ENCODE peak calls at places on chromosomes 7 and 10, in four cellular contexts. C is AG04450, B is Calu3, E is astrocyte. O is an unnamed sample.

GRCh38 chr10:86533328-86533727 is 11.7 kb upstream of the WAPL start:
- DNase-seq in C (no peak), B (no peak), E (no peak), O (no peak)

GRCh38 chr10:3323865-3324498 is 151.4 kb upstream of the PITRM1 start:
- DNase-seq in C (no peak), B (no peak), E (peak), O (peak)

GRCh38 chr10:24269476-24269875 is 60.5 kb downstream of the KIAA1217 start:
- DNase-seq in C (no peak), B (no peak), E (peak), O (no peak)

GRCh38 chr10:77208857-77209256 is 428.8 kb downstream of the KCNMA1 start:
- DNase-seq in C (no peak), B (no peak), E (no peak), O (no peak)

GRCh38 chr10:113525713-113526112 is 27.1 kb upstream of the HABP2 start:
- DNase-seq in C (no peak), B (no peak), E (no peak), O (no peak)

GRCh38 chr7:27160147-27160545 is 3.7 kb upstream of the HOXA7 start:
- DNase-seq in C (no peak), B (no peak), E (no peak), O (no peak)

GRCh38 chr10:79385804-79386531 is 38.7 kb downstream of the PPIF start:
- DNase-seq in C (no peak), B (no peak), E (no peak), O (no peak)

GRCh38 chr7:2709553-2710165 is 21.7 kb downstream of the AMZ1 start:
- DNase-seq in C (no peak), B (peak), E (no peak), O (peak)

GRCh38 chr10:63700935-63701263 is 179.7 kb downstream of the REEP3 start:
- DNase-seq in C (no peak), B (no peak), E (peak), O (peak)
- TF ChIP-seq CTCF in C (no peak), B (no peak), E (no peak), O (no peak)

GRCh38 chr7:128705891-128706333 is 33.2 kb upstream of the CALU start:
- DNase-seq in C (no peak), B (no peak), E (no peak), O (peak)

GRCh38 chr7:128708824-128709223 is 30.3 kb upstream of the CALU start:
- DNase-seq in C (no peak), B (no peak), E (no peak), O (no peak)

GRCh38 chr7:128707752-128708151 is 31.4 kb upstream of the CALU start:
- DNase-seq in C (no peak), B (no peak), E (no peak), O (no peak)

GRCh38 chr7:128710391-128710930 is 28.7 kb upstream of the CALU start:
- DNase-seq in C (no peak), B (no peak), E (no peak), O (peak)

GRCh38 chr7:128708235-128708634 is 30.9 kb upstream of the CALU start:
- DNase-seq in C (no peak), B (no peak), E (no peak), O (no peak)
- TF ChIP-seq CTCF in C (no peak), B (no peak), E (no peak), O (no peak)

GRCh38 chr7:77783111-77783510 is 15.1 kb downstream of the TMEM60 start:
- DNase-seq in C (no peak), B (no peak), E (peak), O (no peak)
- TF ChIP-seq CTCF in C (no peak), B (no peak), E (no peak), O (no peak)

GRCh38 chr10:119149723-119150122 is 15.8 kb downstream of the SFXN4 start:
- DNase-seq in C (no peak), B (no peak), E (no peak), O (no peak)
- TF ChIP-seq CTCF in C (peak), B (no peak), E (peak), O (no peak)

DNA sequence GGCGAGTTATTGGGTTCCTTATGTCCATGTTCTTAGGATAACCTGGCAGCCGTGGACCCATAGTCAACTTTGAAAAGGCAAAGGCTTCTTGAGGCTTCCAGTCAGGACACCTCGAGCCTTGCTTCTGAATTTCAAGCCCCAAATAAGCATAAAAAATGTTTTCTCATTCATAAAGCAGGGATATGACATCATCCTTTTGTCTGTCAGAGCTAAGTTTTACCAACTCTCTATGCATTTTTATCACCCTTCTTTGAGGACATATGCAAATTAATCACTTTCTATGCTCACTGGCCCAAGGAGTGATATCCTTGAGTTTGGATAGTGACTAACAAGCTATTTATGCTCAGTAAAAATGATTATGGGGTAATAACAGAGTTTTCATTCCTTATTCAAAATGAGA is 159.3 kb downstream of the ANLN start:
- DNase-seq in C (no peak), B (no peak), E (peak), O (no peak)
- TF ChIP-seq CTCF in C (no peak), B (no peak), E (no peak), O (no peak)

DNA sequence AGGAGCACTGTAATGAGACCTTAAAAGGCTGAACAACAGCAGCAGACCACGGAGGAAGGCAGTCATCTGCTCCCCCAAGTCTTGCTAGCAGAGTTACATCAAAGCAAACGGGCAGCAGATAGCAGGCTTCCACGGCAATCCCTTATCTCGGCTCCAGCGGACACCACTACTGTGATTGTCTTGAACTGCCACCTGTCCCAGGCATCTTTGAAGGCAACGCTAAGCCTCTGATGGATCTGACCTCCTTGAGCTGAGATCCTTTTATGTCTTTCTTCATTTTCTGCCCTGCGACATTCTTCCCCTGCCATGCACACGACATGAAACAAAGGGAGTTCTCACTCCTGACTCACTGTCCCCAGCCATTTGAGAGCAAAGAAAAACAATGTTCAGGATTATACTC is 111.7 kb downstream of the GLI3 start:
- DNase-seq in C (no peak), B (no peak), E (no peak), O (no peak)
- TF ChIP-seq CTCF in C (no peak), B (no peak), E (no peak), O (no peak)

GRCh38 chr7:53350241-53350640 is 314.8 kb downstream of the POM121L12 start:
- DNase-seq in C (no peak), B (peak), E (no peak), O (no peak)
- TF ChIP-seq CTCF in C (no peak), B (peak), E (peak), O (no peak)

DNA sequence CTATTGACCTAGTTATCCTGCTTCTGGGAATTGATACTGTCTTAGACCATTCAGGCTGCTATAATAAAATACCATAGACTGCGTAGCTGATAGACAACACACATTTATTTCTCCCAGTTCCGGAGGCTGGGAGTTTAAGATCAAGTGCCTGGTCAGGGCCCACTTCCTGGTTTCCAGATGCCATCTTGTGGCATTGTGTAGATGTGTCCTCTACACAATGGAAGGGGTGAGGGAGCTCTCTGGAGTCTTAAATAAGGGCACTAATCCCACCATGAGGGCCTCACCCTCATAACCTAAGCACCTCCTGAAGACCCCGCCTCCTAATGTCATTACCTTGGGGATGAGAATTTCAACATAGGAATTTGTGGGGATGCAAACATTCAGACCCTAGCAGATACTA is 62.4 kb downstream of the SLC35B4 start:
- DNase-seq in C (no peak), B (no peak), E (no peak), O (peak)
- TF ChIP-seq CTCF in C (no peak), B (no peak), E (no peak), O (peak)